ENCODE peak calls at places on chromosomes 16 and 17, in four cellular contexts. O is HepG2, M is esophagus muscularis mucosa, D is transverse colon. W is an unnamed sample.

GRCh38 chr17:79979201-79979840 is 56.4 kb downstream of the TBC1D16 start:
- DNase-seq in O (no peak), M (no peak), D (no peak), W (no peak)

GRCh38 chr17:80844418-80844990 is 147.1 kb upstream of the CHMP6 start:
- DNase-seq in O (no peak), M (no peak), D (no peak), W (no peak)

GRCh38 chr16:78227855-78228254 is 128.4 kb downstream of the WWOX start:
- DNase-seq in O (peak), M (peak), D (no peak), W (no peak)

GRCh38 chr16:68162413-68162812 is 73.5 kb downstream of the ESRP2 start:
- DNase-seq in O (no peak), M (no peak), D (no peak), W (no peak)

GRCh38 chr17:73118876-73119485 is 26.5 kb upstream of the SLC39A11 start:
- DNase-seq in O (no peak), M (no peak), D (no peak), W (no peak)

GRCh38 chr16:2009302-2009711 is 314 bp downstream of the ZNF598 start:
- DNase-seq in O (no peak), M (no peak), D (no peak), W (no peak)

GRCh38 chr16:31471241-31471874 is 594 bp upstream of the TGFB1I1 start:
- DNase-seq in O (no peak), M (no peak), D (no peak), W (no peak)

GRCh38 chr16:23278031-23278430 is 24.1 kb upstream of the SCNN1B start:
- DNase-seq in O (no peak), M (no peak), D (no peak), W (no peak)

GRCh38 chr16:54280751-54281150 is 5.8 kb downstream of the IRX3 start:
- DNase-seq in O (no peak), M (no peak), D (no peak), W (no peak)

GRCh38 chr16:30956601-30957455 is 726 bp upstream of the SETD1A start:
- DNase-seq in O (peak), M (no peak), D (peak), W (peak)

GRCh38 chr17:41885733-41886132 is 20.5 kb upstream of the KLHL11 start:
- DNase-seq in O (no peak), M (no peak), D (no peak), W (no peak)

GRCh38 chr17:80263253-80264047 is 2.8 kb downstream of the RNF213 start:
- DNase-seq in O (peak), M (peak), D (peak), W (peak)

GRCh38 chr17:80605326-80606066 is 60.9 kb downstream of the RPTOR start:
- DNase-seq in O (peak), M (no peak), D (no peak), W (no peak)

GRCh38 chr16:13013043-13013442 is 111.6 kb downstream of the SHISA9 start:
- DNase-seq in O (no peak), M (no peak), D (no peak), W (no peak)

GRCh38 chr17:77304051-77304745 is 163.4 kb downstream of the SEC14L1 start:
- DNase-seq in O (no peak), M (no peak), D (no peak), W (no peak)

GRCh38 chr17:10033449-10033848 is 128.4 kb upstream of the RCVRN start:
- DNase-seq in O (no peak), M (no peak), D (no peak), W (no peak)

GRCh38 chr16:3186946-3187690 is 886 bp upstream of the OR1F1 start:
- DNase-seq in O (no peak), M (no peak), D (no peak), W (no peak)
- H3K4me3 ChIP-seq in O (peak), M (no peak), D (no peak), W (no peak)

GRCh38 chr17:1110844-1111598 is 68.8 kb downstream of the ABR start:
- DNase-seq in O (peak), M (no peak), D (peak), W (no peak)
- TF ChIP-seq POLR2AphosphoS5 in O (no peak), M (peak), D (peak), W (no peak)

GRCh38 chr16:87956169-87956770 is 5.0 kb downstream of the BANP start:
- DNase-seq in O (no peak), M (no peak), D (peak), W (no peak)
- H3K4me3 ChIP-seq in O (no peak), M (peak), D (no peak), W (no peak)

DNA sequence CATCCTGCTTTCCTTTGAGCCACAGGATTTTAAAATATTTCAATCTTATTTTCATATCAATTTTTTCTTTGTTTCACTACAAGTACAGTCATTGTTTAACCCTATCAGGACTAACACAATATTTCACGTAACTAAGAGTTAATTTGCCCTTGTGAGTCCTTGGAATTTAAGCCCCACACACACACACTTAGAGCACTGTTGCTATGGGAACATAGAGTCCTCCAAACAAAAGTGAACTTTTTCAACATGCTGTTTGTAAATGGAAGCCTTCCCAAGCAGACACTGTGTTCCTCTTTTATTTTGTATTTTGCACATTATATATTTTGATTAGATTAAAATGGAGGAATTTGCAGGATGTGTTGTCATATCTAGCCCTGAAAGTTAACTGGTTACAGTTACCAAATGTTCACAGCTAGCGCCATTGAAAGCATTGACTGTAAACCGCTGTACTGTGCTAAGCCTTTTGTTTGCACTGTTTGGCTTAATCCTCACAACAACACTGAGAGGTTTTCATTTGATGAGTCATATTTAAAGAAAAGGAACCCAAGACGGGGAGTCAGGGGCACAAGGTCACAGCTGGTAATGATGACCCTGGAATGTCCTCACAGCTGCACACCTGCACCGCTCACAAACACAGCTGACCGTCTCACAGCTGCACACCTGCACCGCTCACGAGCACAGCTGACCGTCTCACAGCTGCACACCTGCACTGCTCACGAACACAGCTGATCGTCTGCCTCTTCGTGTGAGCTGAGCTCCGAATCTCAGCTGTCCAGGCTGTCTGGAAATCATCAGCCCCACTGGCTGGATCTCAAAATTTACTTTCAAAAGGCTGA is 6.3 kb downstream of the HSBP1 start:
- DNase-seq in O (peak), M (no peak), D (peak), W (no peak)
- TF ChIP-seq POLR2AphosphoS5 in O (no peak), M (peak), D (no peak), W (peak)

DNA sequence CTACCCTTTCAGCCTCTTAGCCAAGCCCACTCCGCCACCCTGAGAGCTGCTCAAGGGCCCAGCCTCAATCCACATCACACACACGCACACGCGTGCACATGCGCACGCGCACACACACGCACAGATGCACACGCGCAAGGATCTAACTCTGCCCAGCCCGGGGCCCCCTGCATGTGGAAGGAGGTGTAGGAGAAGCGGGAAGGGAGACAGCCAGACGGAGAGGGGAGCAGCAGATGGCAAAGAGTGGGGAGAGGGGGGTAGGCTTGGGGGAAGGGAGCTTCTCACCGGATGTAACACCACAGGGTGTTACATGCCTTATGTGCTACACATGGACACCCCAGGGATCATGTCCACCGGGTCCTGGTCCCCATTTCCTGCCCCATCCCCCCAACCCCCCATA is 15.3 kb downstream of the DLG4 start:
- DNase-seq in O (no peak), M (no peak), D (no peak), W (no peak)
- H3K4me3 ChIP-seq in O (no peak), M (peak), D (no peak), W (peak)

GRCh38 chr17:47684025-47684424 is 9.9 kb upstream of the TBKBP1 start:
- DNase-seq in O (no peak), M (no peak), D (no peak), W (no peak)
- TF ChIP-seq POLR2AphosphoS5 in O (peak), M (no peak), D (no peak), W (no peak)

DNA sequence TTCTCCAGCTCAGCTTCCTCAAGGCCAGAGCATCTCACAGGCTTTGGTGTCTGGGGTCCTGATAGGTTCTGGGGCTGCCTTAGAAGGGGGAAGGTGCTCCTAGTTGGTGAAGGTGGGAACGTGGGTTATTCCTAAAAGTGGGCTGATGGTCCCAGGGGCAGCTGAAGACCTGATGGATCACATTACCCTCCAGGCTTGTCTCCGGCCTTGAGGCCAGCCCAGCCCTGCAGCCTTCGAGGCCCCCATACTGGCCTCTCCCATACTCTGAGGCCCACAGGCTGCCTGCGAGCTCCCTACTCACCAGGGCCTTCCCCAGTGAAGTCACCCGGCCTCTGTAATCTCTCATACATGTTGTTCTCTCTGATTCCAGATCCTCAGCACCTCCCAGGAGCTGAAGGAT is 2.7 kb downstream of the RNF112 start:
- DNase-seq in O (no peak), M (no peak), D (no peak), W (no peak)
- H3K4me3 ChIP-seq in O (no peak), M (no peak), D (no peak), W (no peak)

DNA sequence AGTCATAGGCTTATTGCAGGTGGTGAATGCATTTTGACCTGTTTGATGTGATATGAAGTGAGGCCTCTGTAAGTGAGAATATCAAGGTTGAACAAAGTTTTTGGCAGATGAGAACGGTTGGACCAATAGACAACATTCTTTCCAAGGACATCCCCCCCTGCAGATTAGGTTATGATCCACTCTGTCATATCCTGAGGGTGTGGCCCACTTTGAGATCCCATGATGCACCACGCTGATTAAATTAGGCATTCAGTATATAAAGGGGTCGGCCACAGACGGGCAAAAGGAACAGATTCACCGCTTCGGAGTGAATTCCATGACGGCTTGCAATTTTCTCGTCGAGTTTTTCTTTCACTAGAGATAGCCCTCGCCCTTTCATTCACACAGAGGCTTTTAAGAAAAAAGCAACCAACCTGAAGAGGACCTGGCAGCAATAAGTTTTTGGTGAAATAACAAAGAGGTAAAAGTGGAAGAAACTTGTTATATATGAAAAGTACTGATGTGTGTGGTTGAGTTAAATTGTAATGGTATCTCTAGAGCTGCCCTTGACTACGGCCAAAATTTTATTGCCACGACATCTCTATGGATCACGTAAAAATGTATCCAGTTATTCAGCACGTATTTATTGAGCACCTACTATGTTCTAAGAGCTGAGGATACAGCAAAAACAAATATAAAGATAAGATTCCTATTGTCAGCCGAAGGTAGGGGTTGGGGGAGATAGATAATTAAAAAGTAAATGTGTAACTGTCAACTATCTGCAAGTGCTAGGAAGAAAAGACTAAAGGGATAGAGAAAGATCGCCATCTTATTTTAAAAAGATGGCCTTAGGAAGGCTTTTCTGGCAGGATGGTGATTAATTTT is 1.7 kb upstream of the RBBP6 start:
- DNase-seq in O (peak), M (no peak), D (no peak), W (no peak)
- TF ChIP-seq POLR2AphosphoS5 in O (peak), M (no peak), D (no peak), W (no peak)